ENCODE peak calls at places on chromosomes 6 and 20, in seven cellular contexts. K, M, C, A, D, O and U are unnamed samples.

GRCh38 chr20:43963872-43964791 is 49.5 kb downstream of the TOX2 start:
- DNase-seq in D (no peak), C (no peak), O (peak; percentile 88), M (no peak), A (no peak), K (no peak), U (peak; percentile 49)

GRCh38 chr6:29474996-29475395 is 12.8 kb downstream of the MAS1L start:
- DNase-seq in D (no peak), K (no peak), O (no peak), C (no peak), M (no peak), A (no peak), U (no peak)

GRCh38 chr6:87210979-87211378 is 55.6 kb downstream of the ZNF292 start:
- DNase-seq in O (no peak), M (no peak), D (no peak), A (no peak), K (peak; percentile 25), C (no peak), U (no peak)

GRCh38 chr20:41081276-41081814 is 52.7 kb downstream of the TOP1 start:
- DNase-seq in K (no peak), C (no peak), M (no peak), A (no peak), O (peak; percentile 50), D (no peak), U (peak; percentile 82)

GRCh38 chr6:45657243-45657642 is 279.5 kb upstream of the SUPT3H start:
- DNase-seq in K (no peak), D (no peak), C (no peak), M (no peak), A (no peak), O (peak; percentile 50), U (peak; percentile 76)

GRCh38 chr20:47620808-47621805 is 119.4 kb downstream of the NCOA3 start:
- DNase-seq in K (peak; percentile 41), D (no peak), C (no peak), O (peak; percentile 72), M (no peak), A (peak; percentile 18), U (peak; percentile 82)

GRCh38 chr20:53897884-53898557 is 172.4 kb downstream of the BCAS1 start:
- DNase-seq in C (no peak), O (no peak), A (no peak), K (peak; percentile 75), D (no peak), M (no peak), U (no peak)

GRCh38 chr6:33427585-33428218 is 7.8 kb downstream of the SYNGAP1 start:
- DNase-seq in K (peak; percentile 45), D (no peak), A (no peak), O (peak; percentile 46), M (no peak), C (peak; percentile 38), U (no peak)

GRCh38 chr6:85641522-85641915 is 1.2 kb downstream of the SYNCRIP start:
- DNase-seq in M (no peak), O (peak; percentile 18), D (peak; percentile 6), C (no peak), A (no peak), K (no peak), U (peak; percentile 25)

GRCh38 chr6:36911946-36912555 is 26.3 kb downstream of the C6orf89 start:
- DNase-seq in D (no peak), C (no peak), M (no peak), K (no peak), A (no peak), O (no peak), U (no peak)

GRCh38 chr6:7156666-7157278 is 49.0 kb downstream of the RREB1 start:
- DNase-seq in D (peak; percentile 81), A (no peak), O (peak; percentile 49), M (no peak), C (no peak), K (no peak), U (peak; percentile 75)

DNA sequence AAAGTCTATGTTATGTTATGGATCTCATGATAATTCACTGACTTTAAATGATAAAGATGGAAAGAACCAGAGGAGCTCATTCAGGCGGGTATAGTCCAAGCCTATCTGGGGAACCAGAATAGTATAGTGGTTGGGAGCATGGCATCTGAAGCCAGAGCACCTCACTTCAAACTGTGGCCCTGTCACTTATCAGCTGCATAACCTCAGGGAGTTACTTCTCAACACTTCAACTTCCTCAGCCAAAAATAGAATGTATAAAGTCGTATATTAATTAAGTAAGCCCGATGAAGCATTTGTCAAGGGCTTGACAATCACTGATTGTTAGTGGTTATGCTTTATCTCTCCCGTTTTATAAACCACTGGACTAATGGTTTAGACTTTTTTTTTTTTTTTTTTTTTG is 112.7 kb downstream of the RTN4IP1 start:
- DNase-seq in A (no peak), K (no peak), C (no peak), M (no peak), D (no peak), O (no peak), U (no peak)
- H2AK5ac ChIP-seq in A (no peak overlapping the region), K (no peak overlapping the region), C (no peak overlapping the region), M (no peak overlapping the region), D (no peak overlapping the region), O (no peak overlapping the region), U (no peak overlapping the region)

GRCh38 chr6:35471836-35472345 is 3.7 kb downstream of the RPL10A start:
- DNase-seq in M (no peak), C (no peak), O (no peak), D (no peak), A (no peak), K (no peak), U (no peak)

GRCh38 chr6:35469711-35470662 is 1.8 kb downstream of the RPL10A start:
- DNase-seq in K (peak; percentile 45), A (no peak), C (no peak), M (no peak), D (no peak), O (no peak), U (no peak)

GRCh38 chr6:35468980-35469710 is 944 bp downstream of the RPL10A start:
- DNase-seq in C (no peak), M (no peak), A (no peak), D (no peak), K (no peak), O (no peak), U (no peak)

GRCh38 chr6:35468181-35468979 is at the start of gene RPL10A:
- DNase-seq in M (peak; percentile 82), K (peak; percentile 98), O (peak; percentile 97), C (peak; percentile 95), A (peak; percentile 96), D (peak; percentile 96), U (peak; percentile 96)

GRCh38 chr6:35470663-35471120 is 2.5 kb downstream of the RPL10A start:
- DNase-seq in O (no peak), K (no peak), M (no peak), D (no peak), C (no peak), A (no peak), U (no peak)
- H2AK5ac ChIP-seq in O (no peak overlapping the region), K (no peak overlapping the region), M (no peak overlapping the region), D (no peak overlapping the region), C (no peak overlapping the region), A (no peak overlapping the region), U (no peak overlapping the region)

DNA sequence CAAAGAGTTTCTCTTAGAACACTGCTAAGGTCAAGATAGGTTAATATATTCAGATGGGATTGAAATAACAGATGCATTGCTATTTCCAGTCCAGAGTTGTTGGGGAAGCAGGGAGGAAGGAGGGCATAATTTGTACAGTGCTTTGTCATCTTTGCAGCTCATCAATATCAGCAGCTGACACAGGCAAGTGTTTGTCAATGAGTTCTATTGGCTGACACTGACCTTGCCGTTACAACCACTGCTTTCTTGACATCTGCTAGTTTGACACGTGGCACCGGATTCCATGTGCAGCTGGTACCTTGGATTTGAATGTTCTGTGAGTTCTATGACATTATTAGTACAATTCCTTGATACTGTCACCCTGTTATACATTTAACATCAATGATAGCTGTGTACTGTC is 27.9 kb upstream of the MLIP start:
- DNase-seq in D (no peak), M (no peak), C (no peak), O (no peak), A (no peak), K (no peak), U (no peak)
- H2AK5ac ChIP-seq in D (no peak overlapping the region), M (no peak overlapping the region), C (no peak overlapping the region), O (no peak overlapping the region), A (no peak overlapping the region), K (no peak overlapping the region), U (no peak overlapping the region)

GRCh38 chr20:42190084-42190483 is 571.9 kb upstream of the CHD6 start:
- DNase-seq in K (no peak), D (no peak), O (no peak), C (no peak), M (no peak), A (no peak), U (no peak)

GRCh38 chr20:42186337-42186736 is 568.2 kb upstream of the CHD6 start:
- DNase-seq in A (no peak), M (no peak), D (no peak), C (no peak), K (no peak), O (no peak), U (no peak)

GRCh38 chr20:42193119-42193518 is 574.9 kb upstream of the CHD6 start:
- DNase-seq in D (no peak), K (no peak), M (no peak), A (no peak), O (no peak), C (no peak), U (no peak)

GRCh38 chr20:42192321-42192720 is 574.1 kb upstream of the CHD6 start:
- DNase-seq in A (no peak), K (no peak), O (no peak), M (no peak), C (no peak), D (no peak), U (no peak)

DNA sequence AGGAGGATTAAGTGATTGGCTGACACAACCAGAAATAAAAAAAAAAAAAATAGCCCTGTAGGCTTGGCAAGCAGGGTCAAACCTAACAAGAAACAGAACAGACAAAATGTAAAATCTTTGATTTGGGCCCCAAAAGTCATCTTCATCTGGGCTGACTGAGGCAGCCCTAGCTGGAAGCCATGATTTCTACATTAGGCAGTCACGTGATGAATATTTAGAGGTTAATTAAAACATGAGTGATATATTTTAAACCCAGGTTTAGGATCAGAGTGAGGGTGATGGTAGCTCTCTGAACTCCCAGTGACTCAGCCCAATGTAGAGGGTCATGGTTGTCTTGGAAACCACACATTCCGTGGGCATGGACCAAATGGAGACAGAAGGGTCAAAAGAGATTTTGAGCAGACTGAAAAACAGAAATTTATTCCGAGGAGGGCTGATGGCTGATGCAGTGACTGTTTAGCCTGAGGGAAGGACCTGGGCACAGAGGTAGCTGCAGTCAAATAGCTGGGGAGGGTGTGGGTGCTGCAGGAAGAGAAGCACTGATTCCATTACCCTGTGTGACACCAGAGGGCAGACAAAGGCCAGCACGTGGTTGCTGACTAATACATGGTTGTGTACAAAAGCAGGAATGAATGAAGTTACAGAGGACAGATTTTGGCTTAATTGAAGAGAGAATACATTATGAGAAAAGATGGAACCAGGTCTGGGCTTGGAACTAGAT is 573.1 kb upstream of the CHD6 start:
- DNase-seq in M (no peak), A (no peak), O (no peak), D (peak; percentile 22), K (peak; percentile 63), C (peak; percentile 43), U (no peak)
- H2AK5ac ChIP-seq in M (no peak overlapping the region), A (no peak overlapping the region), O (no peak overlapping the region), D (no peak overlapping the region), K (no peak overlapping the region), C (no peak overlapping the region), U (no peak overlapping the region)